ENCODE peak calls at places on chromosomes 12 and 14, in four cellular contexts. F, J, C and R are unnamed samples.

GRCh38 chr12:76083761-76084276 is 666 bp downstream of the NAP1L1 start:
- DNase-seq in C (peak; percentile 88), F (peak; percentile 83), J (peak; percentile 72), R (peak; percentile 75)

GRCh38 chr12:14416658-14417057 is 51.2 kb downstream of the ATF7IP start:
- DNase-seq in J (peak; percentile 33), F (no peak), C (no peak), R (peak; percentile 22)

GRCh38 chr14:52348279-52348678 is 34.2 kb downstream of the PTGER2 start:
- DNase-seq in C (no peak), J (no peak), F (no peak), R (no peak)

GRCh38 chr12:89789862-89790261 is 81.2 kb upstream of the ATP2B1 start:
- DNase-seq in C (no peak), J (no peak), F (no peak), R (no peak)

GRCh38 chr12:98355322-98355721 is 160.1 kb upstream of the TMPO start:
- DNase-seq in F (no peak), J (no peak), C (no peak), R (peak; percentile 23)

GRCh38 chr12:47850153-47851084 is 30.7 kb upstream of the HDAC7 start:
- DNase-seq in F (no peak), C (peak; percentile 70), J (peak; percentile 58), R (no peak)

GRCh38 chr14:100407376-100408102 is 84.4 kb downstream of the SLC25A47 start:
- DNase-seq in C (no peak), J (no peak), F (no peak), R (no peak)

GRCh38 chr12:92059976-92060375 is 85.7 kb downstream of the BTG1 start:
- DNase-seq in C (no peak), F (no peak), J (no peak), R (no peak)

GRCh38 chr14:28661171-28661772 is 105.3 kb upstream of the FOXG1 start:
- DNase-seq in J (peak; percentile 16), F (no peak), C (no peak), R (no peak)

GRCh38 chr14:99619873-99620834 is 16.1 kb upstream of the CCDC85C start:
- DNase-seq in F (no peak), C (no peak), J (no peak), R (no peak)

GRCh38 chr12:108066583-108067234 is 62.4 kb upstream of the WSCD2 start:
- DNase-seq in J (peak; percentile 4), F (no peak), C (no peak), R (peak; percentile 29)

GRCh38 chr12:31590730-31591307 is at the start of gene DENND5B:
- DNase-seq in F (peak; percentile 67), C (peak; percentile 72), J (peak; percentile 50), R (peak; percentile 64)

GRCh38 chr14:26187996-26188605 is 409.7 kb downstream of the NOVA1 start:
- DNase-seq in J (no peak), C (no peak), F (no peak), R (no peak)

GRCh38 chr12:46177842-46178608 is 90.8 kb downstream of the SLC38A1 start:
- DNase-seq in J (no peak), F (no peak), C (no peak), R (no peak)

GRCh38 chr12:76049575-76050251 is 18.1 kb upstream of the PHLDA1 start:
- DNase-seq in C (no peak), F (no peak), J (no peak), R (no peak)

GRCh38 chr14:71668942-71669341 is 263.3 kb upstream of the RGS6 start:
- DNase-seq in J (no peak), F (no peak), C (no peak), R (no peak)

GRCh38 chr14:51692646-51693045 is 40.9 kb downstream of the FRMD6 start:
- DNase-seq in C (no peak), F (no peak), J (no peak), R (no peak)

GRCh38 chr12:7868391-7868790 is 4.3 kb downstream of the SLC2A14 start:
- DNase-seq in F (no peak), J (no peak), C (no peak), R (no peak)

GRCh38 chr12:113016796-113017195 is 38.5 kb downstream of the OAS2 start:
- DNase-seq in C (no peak), F (no peak), J (no peak), R (no peak)

GRCh38 chr12:79690606-79691298 is at the start of gene PAWR:
- DNase-seq in J (peak; percentile 71), C (no peak), F (peak; percentile 90), R (peak; percentile 59)

GRCh38 chr12:91173139-91173538 is 9.5 kb downstream of the DCN start:
- DNase-seq in C (no peak), F (no peak), J (no peak), R (no peak)

GRCh38 chr12:46269429-46270241 is 792 bp upstream of the SLC38A1 start:
- DNase-seq in J (no peak), C (no peak), F (peak; percentile 36), R (no peak)

GRCh38 chr14:22986508-22987054 is 4.2 kb upstream of the AJUBA start:
- DNase-seq in J (peak; percentile 93), C (peak; percentile 77), F (peak; percentile 95), R (peak; percentile 88)

GRCh38 chr12:93090768-93091172 is 161.7 kb upstream of the EEA1 start:
- DNase-seq in C (no peak), J (no peak), F (no peak), R (peak; percentile 17)

GRCh38 chr14:101733211-101733610 is 28.3 kb upstream of the PPP2R5C start:
- DNase-seq in J (no peak), F (no peak), C (no peak), R (no peak)

GRCh38 chr12:125418902-125419564 is 353.8 kb downstream of the AACS start:
- DNase-seq in C (no peak), J (no peak), F (no peak), R (no peak)

GRCh38 chr14:75906680-75907280 is 75.0 kb downstream of the TGFB3 start:
- DNase-seq in F (peak; percentile 67), J (peak; percentile 36), C (peak; percentile 45), R (peak; percentile 54)

GRCh38 chr12:109609256-109609821 is 35.7 kb downstream of the MVK start:
- DNase-seq in J (no peak), C (no peak), F (no peak), R (peak; percentile 20)

GRCh38 chr12:113561381-113561780 is 89.7 kb upstream of the LHX5 start:
- DNase-seq in J (no peak), C (no peak), F (no peak), R (no peak)

DNA sequence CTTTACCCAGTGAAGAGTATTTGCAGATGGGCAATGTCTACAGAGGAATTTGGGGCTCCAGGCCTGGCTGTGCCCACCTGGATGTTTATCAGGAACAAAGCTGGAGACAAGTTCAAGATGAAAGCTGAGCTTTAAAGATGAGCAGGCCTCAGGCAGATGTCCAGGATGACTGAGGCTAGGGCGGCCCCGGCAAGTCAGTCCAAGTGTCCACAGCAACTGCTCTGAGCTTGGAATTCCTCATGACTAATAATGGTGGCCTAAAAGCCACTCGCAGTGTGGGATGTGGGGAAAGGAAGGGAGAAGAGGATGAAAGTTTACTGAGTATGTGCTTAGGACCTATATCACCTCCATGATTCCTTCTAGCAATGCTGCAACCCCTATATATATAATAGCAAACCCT is 128.2 kb upstream of the NOS1 start:
- DNase-seq in C (no peak), J (no peak), F (no peak), R (no peak)
- TF ChIP-seq NR3C1 in C (no peak), J (no peak), F (no peak), R (no peak)

DNA sequence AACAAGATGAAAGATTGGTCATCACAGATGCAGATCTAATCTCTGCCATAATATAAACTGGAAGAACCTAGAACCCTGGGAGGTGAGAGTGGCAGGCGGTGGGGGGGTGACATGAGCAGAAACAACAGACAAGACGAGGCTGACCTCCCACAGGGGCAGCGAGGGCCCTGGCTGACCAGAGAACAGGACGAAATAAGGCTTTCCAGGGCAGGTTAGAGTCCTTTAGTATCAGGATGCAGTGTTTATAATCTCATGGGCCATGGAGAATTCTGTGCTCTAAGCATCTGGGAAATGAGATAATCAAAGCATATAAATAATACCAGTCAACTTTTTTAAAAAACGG is 102.7 kb upstream of the BCL2L14 start:
- DNase-seq in F (no peak), J (no peak), C (no peak), R (no peak)
- TF ChIP-seq ESRRA in F (no peak), J (no peak), C (no peak), R (no peak)

GRCh38 chr14:92037989-92038388 is 1.9 kb downstream of the TRIP11 start:
- DNase-seq in F (no peak), J (no peak), C (no peak), R (no peak)

GRCh38 chr14:92041203-92041602 is 1.3 kb upstream of the TRIP11 start:
- DNase-seq in F (no peak), J (no peak), C (no peak), R (no peak)

GRCh38 chr14:92039720-92040430 is at the start of gene TRIP11:
- DNase-seq in J (peak; percentile 80), C (peak; percentile 86), F (peak; percentile 93), R (peak; percentile 93)

GRCh38 chr14:92039073-92039719 is 663 bp downstream of the TRIP11 start:
- DNase-seq in C (peak; percentile 42), F (peak; percentile 77), J (peak; percentile 77), R (peak; percentile 52)

GRCh38 chr14:92040431-92041040 is 677 bp upstream of the TRIP11 start:
- DNase-seq in F (no peak), C (peak; percentile 11), J (peak; percentile 18), R (peak; percentile 55)
- TF ChIP-seq NR3C1 in F (no peak), C (no peak), J (no peak), R (no peak)

GRCh38 chr12:104219908-104220404 is 4.4 kb downstream of the TXNRD1 start:
- DNase-seq in J (peak; percentile 69), C (peak; percentile 49), F (no peak), R (peak; percentile 93)
- TF ChIP-seq ESRRA in J (no peak), C (no peak), F (no peak), R (no peak)

GRCh38 chr12:71551529-71551928 is 111.9 kb downstream of the LGR5 start:
- DNase-seq in J (no peak), F (no peak), C (peak; percentile 13), R (peak; percentile 27)
- TF ChIP-seq NR3C1 in J (no peak), F (no peak), C (no peak), R (no peak)

DNA sequence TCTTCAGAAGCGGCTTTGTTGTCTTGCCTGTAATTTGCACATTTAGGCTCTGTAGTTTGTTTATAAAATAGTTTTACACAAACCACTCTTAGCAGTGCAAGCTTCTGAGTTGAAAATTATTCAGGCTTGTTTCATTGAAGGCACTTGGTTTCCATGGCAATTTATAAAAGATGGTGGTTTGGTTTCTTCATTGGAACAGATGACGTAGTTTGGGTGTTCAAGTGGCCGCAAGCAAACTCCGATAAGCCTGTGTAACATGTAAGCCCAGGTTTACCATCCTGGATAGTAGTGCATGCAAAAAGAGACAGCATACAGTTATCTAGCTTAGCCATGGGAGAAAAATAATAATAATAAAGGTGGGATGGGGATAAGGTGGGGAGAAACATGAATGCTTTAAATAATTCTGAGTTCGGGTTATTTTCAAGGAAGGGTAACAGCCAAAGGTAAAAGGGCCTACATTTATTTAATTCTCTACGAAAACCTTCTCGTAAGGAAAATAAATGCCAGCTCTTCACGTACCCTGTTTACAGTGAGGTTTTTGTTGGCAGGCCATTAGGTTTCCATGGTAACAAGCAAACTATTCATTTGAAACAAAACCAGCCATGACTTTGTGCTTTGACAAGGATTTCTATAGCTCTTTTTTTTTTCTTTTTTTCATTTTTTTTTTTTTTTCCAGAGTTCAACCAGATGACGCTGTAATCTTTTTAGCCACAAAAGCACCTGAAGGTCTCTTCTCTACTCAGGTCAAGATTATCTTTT is 189.6 kb upstream of the RPL10L start:
- DNase-seq in F (no peak), J (no peak), C (no peak), R (peak; percentile 27)
- TF ChIP-seq ESRRA in F (no peak), J (no peak), C (no peak), R (no peak)